ENCODE peak calls at places on chromosomes 16 and 17, in six cellular contexts. T is ovary, E is body of pancreas, C is A549, M is AG10803, G is HFF-Myc. W is an unnamed sample.

GRCh38 chr17:57739402-57740224 is 5.5 kb downstream of the CCDC182 start:
- DNase-seq in T (no peak), E (no peak), C (peak), M (no peak), G (peak), W (peak)

GRCh38 chr16:69396187-69397061 is 10.6 kb upstream of the TERF2 start:
- DNase-seq in T (peak), E (peak), C (peak), M (peak), G (peak), W (peak)

GRCh38 chr16:85554791-85555548 is 58.2 kb upstream of the GSE1 start:
- DNase-seq in T (peak), E (peak), C (peak), M (peak), G (no peak), W (peak)

GRCh38 chr16:82991941-82992675 is 365.3 kb downstream of the CDH13 start:
- DNase-seq in T (no peak), E (no peak), C (no peak), M (no peak), G (no peak), W (peak)

GRCh38 chr16:3304370-3304769 is 860 bp downstream of the TIGD7 start:
- DNase-seq in T (no peak), E (no peak), C (no peak), M (peak), G (no peak), W (peak)

GRCh38 chr17:37521821-37522220 is 32.1 kb downstream of the DUSP14 start:
- DNase-seq in T (no peak), E (no peak), C (no peak), M (no peak), G (no peak), W (no peak)

GRCh38 chr17:16178836-16179235 is 36.5 kb downstream of the NCOR1 start:
- DNase-seq in T (no peak), E (no peak), C (no peak), M (no peak), G (no peak), W (no peak)

GRCh38 chr17:1571362-1571746 is 8.8 kb upstream of the PITPNA start:
- DNase-seq in T (no peak), E (no peak), C (no peak), M (no peak), G (no peak), W (no peak)

GRCh38 chr16:50565428-50565827 is 17.2 kb downstream of the NKD1 start:
- DNase-seq in T (no peak), E (no peak), C (no peak), M (no peak), G (no peak), W (no peak)

GRCh38 chr16:30115238-30115637 is 1.9 kb upstream of the GDPD3 start:
- DNase-seq in T (no peak), E (no peak), C (no peak), M (no peak), G (no peak), W (no peak)

GRCh38 chr16:56632848-56633365 is 448 bp downstream of the MT1M start:
- DNase-seq in T (no peak), E (no peak), C (no peak), M (no peak), G (no peak), W (no peak)

GRCh38 chr17:65576939-65577338 is 15.5 kb upstream of the AXIN2 start:
- DNase-seq in T (no peak), E (no peak), C (no peak), M (no peak), G (no peak), W (no peak)
- TF ChIP-seq CTCF in T (no peak), E (no peak), C (no peak), M (no peak), G (no peak), W (no peak)

DNA sequence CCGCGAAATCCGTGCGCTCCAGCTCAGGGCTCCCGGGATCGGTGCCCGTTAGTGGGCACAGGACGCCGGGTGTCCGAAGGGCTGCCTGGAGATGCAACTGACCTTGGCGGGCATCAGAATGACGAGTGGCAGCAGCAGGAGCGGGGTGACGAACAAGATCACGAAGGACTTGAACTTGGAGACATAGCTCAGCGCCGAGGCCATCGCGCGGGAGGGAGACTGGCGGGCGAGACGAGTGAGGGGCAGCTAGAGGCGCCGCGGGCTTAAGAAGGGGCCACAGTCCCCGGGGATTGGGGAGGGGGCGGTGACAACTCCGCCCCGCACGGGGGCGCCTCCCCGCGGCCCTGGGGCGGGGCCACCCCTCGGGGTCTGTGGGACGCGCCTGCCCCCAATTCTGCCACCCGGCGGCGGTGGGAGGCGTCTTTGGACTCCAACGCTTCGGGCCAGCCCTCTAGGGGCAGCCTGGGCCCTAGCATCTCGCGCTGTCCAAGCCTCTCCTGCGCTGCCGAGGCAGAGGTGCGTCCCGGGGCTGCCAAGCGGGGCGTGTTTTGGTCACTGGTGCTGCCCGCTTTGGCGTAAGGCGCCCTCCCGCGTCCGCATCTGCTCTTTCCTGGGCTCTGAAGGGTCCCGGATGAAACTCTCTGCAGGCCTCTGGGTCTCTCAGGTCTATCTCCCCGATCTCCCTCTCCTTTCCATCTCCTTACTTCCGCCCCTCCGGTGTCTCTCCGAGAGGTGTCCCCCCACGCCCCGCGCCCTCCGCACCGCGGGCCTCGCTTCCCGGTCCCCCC is at the start of gene SLC13A5:
- DNase-seq in T (peak), E (peak), C (peak), M (no peak), G (peak), W (peak)
- TF ChIP-seq CTCF in T (peak), E (no peak), C (peak), M (peak), G (peak), W (peak)

GRCh38 chr17:66858182-66859083 is 23.5 kb downstream of the CACNG5 start:
- DNase-seq in T (no peak), E (no peak), C (no peak), M (no peak), G (no peak), W (no peak)

GRCh38 chr17:66860204-66860603 is 25.3 kb downstream of the CACNG5 start:
- DNase-seq in T (no peak), E (no peak), C (no peak), M (no peak), G (no peak), W (no peak)

GRCh38 chr17:66849851-66850580 is 15.1 kb downstream of the CACNG5 start:
- DNase-seq in T (no peak), E (no peak), C (no peak), M (no peak), G (no peak), W (no peak)

GRCh38 chr17:66850692-66851091 is 15.8 kb downstream of the CACNG5 start:
- DNase-seq in T (no peak), E (no peak), C (no peak), M (no peak), G (no peak), W (no peak)

DNA sequence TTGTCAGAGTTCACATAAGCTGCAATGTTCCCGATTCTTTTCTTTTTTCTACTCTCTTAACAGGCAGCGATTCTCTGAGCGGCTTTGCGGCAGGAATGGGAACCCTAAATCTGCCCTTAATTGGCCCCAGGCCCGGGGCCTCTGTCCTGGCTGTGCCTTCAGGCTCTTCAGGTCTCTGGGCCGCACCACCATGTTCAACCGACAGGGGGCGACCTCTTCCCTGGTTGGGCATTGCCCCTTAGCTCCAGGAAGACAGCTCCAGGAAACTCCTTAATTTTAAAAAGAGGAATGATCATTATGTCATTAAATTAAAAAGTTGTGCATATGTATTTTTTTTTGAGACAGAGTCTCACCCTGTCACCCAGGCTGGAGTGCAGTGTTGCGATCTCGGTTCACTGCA is 20.3 kb downstream of the CACNG5 start:
- DNase-seq in T (no peak), E (no peak), C (no peak), M (no peak), G (no peak), W (peak)
- TF ChIP-seq CTCF in T (no peak), E (no peak), C (peak), M (peak), G (peak), W (peak)

GRCh38 chr17:78137392-78138203 is 7.0 kb downstream of the TMC8 start:
- DNase-seq in T (peak), E (no peak), C (peak), M (no peak), G (no peak), W (no peak)
- TF ChIP-seq CTCF in T (no peak), E (no peak), C (peak), M (peak), G (peak), W (peak)

DNA sequence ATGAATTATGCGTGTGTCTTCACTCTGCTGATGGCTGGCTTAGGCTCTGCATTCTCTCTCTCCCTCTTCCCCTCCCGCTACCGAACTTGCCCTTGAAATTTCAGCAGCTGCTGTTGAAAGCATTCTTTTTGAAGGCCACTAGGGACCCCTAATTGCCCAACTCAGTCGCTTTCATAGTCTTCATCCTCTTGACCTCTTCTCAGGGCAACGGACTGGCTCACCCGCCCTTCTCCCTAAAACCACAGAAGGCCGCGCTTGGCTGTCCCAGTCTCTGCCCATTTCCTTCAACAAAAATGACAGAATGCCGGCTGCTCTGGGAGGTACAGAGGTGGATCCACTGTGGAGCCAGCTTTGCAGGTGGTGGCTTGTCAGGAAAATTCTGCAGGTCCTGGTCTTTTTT is 21.0 kb upstream of the FMNL1 start:
- DNase-seq in T (no peak), E (peak), C (no peak), M (peak), G (no peak), W (peak)
- TF ChIP-seq CTCF in T (no peak), E (no peak), C (no peak), M (no peak), G (no peak), W (no peak)

DNA sequence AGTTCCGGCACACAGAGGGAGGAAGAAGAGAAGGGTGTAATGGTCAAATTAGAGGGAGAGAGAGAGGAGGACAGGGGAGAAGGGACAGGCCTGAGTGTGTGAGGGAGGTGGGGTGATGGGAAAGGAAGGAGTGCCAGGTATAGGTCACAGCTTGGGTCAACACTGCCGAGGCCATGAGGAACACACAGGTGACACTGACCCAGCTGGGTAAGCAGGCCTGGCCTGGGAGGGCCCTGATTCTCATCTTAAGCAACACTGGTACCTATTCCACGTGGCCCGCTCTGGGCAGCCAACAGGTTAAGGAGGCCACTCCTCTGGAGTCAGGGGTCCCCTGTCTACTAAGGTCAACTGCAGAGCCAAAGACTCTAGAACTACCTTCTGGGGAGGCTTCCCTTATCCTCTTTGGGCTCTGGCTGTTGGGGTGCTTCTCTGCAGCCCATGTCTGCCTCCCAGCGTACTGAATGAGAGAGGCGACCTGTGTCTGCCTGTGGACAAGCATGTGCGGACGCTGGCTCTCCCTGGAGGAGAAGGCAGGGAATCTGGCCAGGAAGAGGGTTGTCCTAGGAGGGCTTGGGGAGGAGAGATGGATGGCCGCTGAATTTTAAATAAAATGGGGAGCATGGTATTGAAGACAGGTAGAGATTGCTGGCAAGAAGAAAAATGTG is 57.6 kb downstream of the RGS9 start:
- DNase-seq in T (no peak), E (no peak), C (no peak), M (no peak), G (no peak), W (no peak)
- TF ChIP-seq CTCF in T (no peak), E (no peak), C (no peak), M (no peak), G (no peak), W (no peak)

DNA sequence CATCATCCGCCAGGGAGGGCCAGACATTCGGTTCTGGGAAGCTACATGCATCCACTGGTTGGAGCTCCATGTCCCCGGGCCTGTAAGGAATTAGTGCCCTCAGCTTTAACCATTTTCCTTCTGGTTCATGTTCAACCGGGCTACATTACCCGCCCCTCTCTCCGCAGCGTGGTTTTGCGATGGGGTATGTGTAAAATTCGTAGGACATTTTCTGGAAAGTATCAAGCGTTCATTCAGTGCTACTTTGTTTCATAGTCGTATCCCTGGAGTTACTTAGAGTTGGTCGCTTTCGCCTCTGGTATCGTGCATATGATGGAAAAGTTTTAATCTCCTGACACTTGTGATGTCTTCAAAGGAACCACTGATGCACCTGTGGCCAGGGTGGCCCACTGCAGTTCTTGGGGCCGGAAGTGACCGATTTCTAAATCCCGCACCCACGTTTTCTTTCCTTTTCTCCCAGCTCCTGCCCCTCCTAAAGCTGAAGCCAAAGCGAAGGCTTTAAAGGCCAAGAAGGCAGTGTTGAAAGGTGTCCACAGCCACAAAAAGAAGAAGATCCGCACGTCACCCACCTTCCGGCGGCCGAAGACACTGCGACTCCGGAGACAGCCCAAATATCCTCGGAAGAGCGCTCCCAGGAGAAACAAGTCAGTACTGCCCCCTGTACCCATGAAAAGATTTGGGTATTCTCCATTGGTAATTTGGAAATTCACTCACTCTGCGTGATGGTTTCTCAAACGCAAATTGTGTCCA is 637 bp downstream of the RPL23A start:
- DNase-seq in T (no peak), E (no peak), C (no peak), M (no peak), G (no peak), W (no peak)
- TF ChIP-seq CTCF in T (no peak), E (no peak), C (no peak), M (no peak), G (no peak), W (peak)

GRCh38 chr16:17215306-17215705 is 255.5 kb downstream of the XYLT1 start:
- DNase-seq in T (no peak), E (no peak), C (no peak), M (no peak), G (no peak), W (no peak)
- TF ChIP-seq CTCF in T (no peak), E (no peak), C (no peak), M (no peak), G (no peak), W (no peak)